ENCODE peak calls at places on chromosome 21, in ten cellular contexts. A is heart right ventricle; D is upper lobe of right lung; J is upper lobe of left lung; L is right lobe of liver; W is CD8-positive, alpha-beta T cell; G is psoas muscle; I is heart left ventricle; H is pancreas; X is lower lobe of right lung. S is an unnamed sample. For H3K36me3, the result is how much of the 10 kb centered on the place peaks cover.

GRCh38 chr21:25370311-25370744 is 237.0 kb downstream of the MRPL39 start:
- ATAC-seq in L (no peak), X (peak), H (peak), W (no peak), J (peak), D (peak), I (no peak), G (no peak), A (no peak), S (no peak)

GRCh38 chr21:31221051-31221450 is 123.0 kb downstream of the TIAM1 start:
- ATAC-seq in I (no peak), W (no peak), X (peak), J (no peak), G (no peak), A (no peak), H (no peak), L (no peak), D (peak), S (no peak)

GRCh38 chr21:31335957-31336738 is 7.9 kb downstream of the TIAM1 start:
- ATAC-seq in H (no peak), G (peak), A (peak), I (peak), J (no peak), X (no peak), D (no peak), W (no peak), L (no peak), S (peak)

GRCh38 chr21:28227881-28228623 is 764.6 kb downstream of the LTN1 start:
- ATAC-seq in X (peak), G (no peak), D (peak), L (no peak), I (no peak), J (no peak), H (no peak), A (no peak), W (no peak), S (peak)

GRCh38 chr21:43191521-43191920 is 22.7 kb downstream of the CRYAA start:
- ATAC-seq in I (no peak), D (no peak), L (no peak), J (no peak), W (no peak), A (no peak), X (no peak), G (no peak), H (no peak), S (no peak)

GRCh38 chr21:41631564-41632461 is 123.9 kb upstream of the TMPRSS2 start:
- ATAC-seq in A (no peak), L (no peak), H (peak), X (peak), I (no peak), J (peak), W (no peak), D (peak), G (no peak), S (no peak)

GRCh38 chr21:41364308-41364707 is 2.5 kb downstream of the MX2 start:
- ATAC-seq in X (no peak), H (no peak), J (no peak), I (no peak), G (no peak), A (no peak), W (no peak), D (no peak), L (no peak), S (no peak)

GRCh38 chr21:22421416-22422190 is 1423.4 kb downstream of the NCAM2 start:
- ATAC-seq in A (no peak), X (no peak), L (no peak), J (no peak), I (no peak), H (no peak), G (no peak), D (no peak), W (peak), S (no peak)

GRCh38 chr21:22154579-22155274 is 1156.5 kb downstream of the NCAM2 start:
- ATAC-seq in I (no peak), L (no peak), J (no peak), W (no peak), X (no peak), H (no peak), A (no peak), D (no peak), G (no peak), S (no peak)

GRCh38 chr21:38468989-38469388 is 29.3 kb downstream of the ERG start:
- ATAC-seq in D (no peak), W (no peak), X (no peak), L (no peak), G (no peak), J (no peak), I (no peak), A (no peak), H (no peak), S (no peak)

GRCh38 chr21:31446206-31446900 is 102.3 kb upstream of the TIAM1 start:
- ATAC-seq in J (no peak), G (no peak), W (peak), H (no peak), A (no peak), X (peak), L (no peak), I (no peak), D (peak), S (no peak)

GRCh38 chr21:41899431-41900202 is 20.5 kb upstream of the PRDM15 start:
- ATAC-seq in J (no peak), I (no peak), W (no peak), X (no peak), D (no peak), A (no peak), H (no peak), G (no peak), L (no peak), S (no peak)

GRCh38 chr21:28018213-28018612 is 974.5 kb downstream of the LTN1 start:
- ATAC-seq in D (no peak), L (no peak), I (peak), J (peak), H (no peak), X (no peak), A (no peak), W (no peak), G (no peak), S (no peak)

GRCh38 chr21:46428987-46429710 is 29.5 kb upstream of the DIP2A start:
- ATAC-seq in W (no peak), J (no peak), H (no peak), L (no peak), X (no peak), A (no peak), D (no peak), G (no peak), I (no peak), S (no peak)
- H3K36me3 ChIP-seq in W (under half), J (half or more), H (under half), L (under half), X (half or more), A (under half), D (under half), G (half or more), I (half or more), S (under half)

DNA sequence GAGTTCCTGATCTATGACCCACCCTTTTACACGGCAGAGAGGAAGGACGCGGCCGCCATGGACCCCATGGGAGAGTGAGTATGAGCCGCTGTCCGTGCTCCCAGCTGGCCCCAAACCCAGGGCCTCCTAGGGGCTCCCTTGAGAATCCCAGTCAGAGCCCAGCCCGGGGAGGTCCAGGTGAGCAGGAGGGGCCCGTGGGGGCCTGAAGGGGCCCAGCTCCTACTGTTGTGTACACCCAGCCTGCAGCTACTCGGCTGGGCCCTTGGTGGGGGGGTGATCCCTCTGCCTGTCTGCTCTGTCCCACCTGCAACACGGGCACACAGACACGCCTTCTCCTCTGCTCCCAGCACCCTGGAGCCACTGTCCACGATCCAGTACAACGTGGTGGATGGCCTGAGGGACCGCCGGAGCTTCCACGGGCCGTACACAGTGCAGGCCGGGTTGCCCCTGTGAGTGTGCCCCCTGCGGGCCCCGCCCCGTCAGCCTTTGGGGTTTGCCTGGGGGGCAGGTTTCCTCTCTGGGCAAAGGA is 28.6 kb upstream of the LRRC3 start:
- ATAC-seq in J (peak), W (no peak), I (no peak), A (no peak), D (no peak), X (peak), G (no peak), H (no peak), L (no peak), S (no peak)
- H3K27ac ChIP-seq in J (no peak), W (no peak), I (no peak), A (no peak), D (no peak), X (no peak), G (no peak), H (no peak), L (no peak), S (no peak)

GRCh38 chr21:33332143-33332542 is 7.4 kb downstream of the IFNAR1 start:
- ATAC-seq in G (no peak), D (no peak), X (no peak), W (no peak), I (no peak), H (no peak), A (no peak), J (no peak), L (no peak), S (no peak)

GRCh38 chr21:33334191-33334590 is 9.4 kb downstream of the IFNAR1 start:
- ATAC-seq in X (no peak), D (no peak), J (no peak), G (no peak), A (no peak), H (no peak), W (no peak), L (no peak), I (no peak), S (no peak)

GRCh38 chr21:33327326-33327725 is 2.6 kb downstream of the IFNAR1 start:
- ATAC-seq in J (no peak), G (no peak), X (no peak), I (no peak), A (no peak), W (no peak), D (no peak), H (no peak), L (no peak), S (no peak)

GRCh38 chr21:33327792-33328433 is 3.1 kb downstream of the IFNAR1 start:
- ATAC-seq in D (no peak), W (no peak), I (no peak), A (no peak), G (no peak), X (no peak), H (no peak), L (no peak), J (no peak), S (no peak)

GRCh38 chr21:33330726-33331125 is 6.0 kb downstream of the IFNAR1 start:
- ATAC-seq in A (peak), G (peak), I (peak), J (peak), D (peak), H (no peak), L (no peak), W (no peak), X (peak), S (no peak)
- TF ChIP-seq CTCF in A (no peak), G (no peak), I (no peak), J (no peak), D (no peak), H (no peak), L (no peak), W (no peak), X (no peak), S (no peak)

GRCh38 chr21:24046816-24047443 is 1560.4 kb downstream of the MRPL39 start:
- ATAC-seq in I (no peak), L (no peak), A (no peak), X (no peak), J (no peak), H (no peak), D (no peak), G (no peak), W (no peak), S (no peak)

GRCh38 chr21:24050233-24050632 is 1557.0 kb downstream of the MRPL39 start:
- ATAC-seq in X (no peak), H (no peak), G (no peak), W (no peak), J (no peak), D (no peak), A (no peak), L (no peak), I (no peak), S (no peak)

GRCh38 chr21:24042687-24043086 is 1564.6 kb downstream of the MRPL39 start:
- ATAC-seq in X (no peak), L (no peak), D (no peak), I (no peak), H (no peak), W (no peak), G (no peak), A (no peak), J (no peak), S (no peak)

GRCh38 chr21:24045373-24045772 is 1561.9 kb downstream of the MRPL39 start:
- ATAC-seq in I (no peak), G (no peak), X (no peak), J (no peak), A (no peak), D (no peak), W (no peak), L (no peak), H (no peak), S (no peak)

GRCh38 chr21:24045775-24046215 is 1561.5 kb downstream of the MRPL39 start:
- ATAC-seq in J (no peak), H (no peak), W (no peak), A (peak), L (peak), X (peak), I (peak), D (peak), G (peak), S (peak)
- H3K36me3 ChIP-seq in J (under half), H (under half), W (under half), A (under half), L (under half), X (under half), I (under half), D (under half), G (under half), S (under half)

GRCh38 chr21:14551741-14552140 is 5.6 kb upstream of the SAMSN1 start:
- ATAC-seq in G (no peak), X (no peak), J (no peak), H (no peak), W (no peak), I (no peak), D (no peak), L (no peak), A (no peak), S (no peak)
- H3K27ac ChIP-seq in G (no peak), X (no peak), J (no peak), H (no peak), W (no peak), I (no peak), D (no peak), L (no peak), A (no peak), S (no peak)

GRCh38 chr21:14536929-14537328 is 9.2 kb downstream of the SAMSN1 start:
- ATAC-seq in L (no peak), G (no peak), A (no peak), D (no peak), J (no peak), X (no peak), W (no peak), I (no peak), H (no peak), S (no peak)
- TF ChIP-seq CTCF in L (no peak), G (no peak), A (no peak), D (no peak), J (no peak), X (no peak), W (no peak), I (no peak), H (no peak), S (no peak)

DNA sequence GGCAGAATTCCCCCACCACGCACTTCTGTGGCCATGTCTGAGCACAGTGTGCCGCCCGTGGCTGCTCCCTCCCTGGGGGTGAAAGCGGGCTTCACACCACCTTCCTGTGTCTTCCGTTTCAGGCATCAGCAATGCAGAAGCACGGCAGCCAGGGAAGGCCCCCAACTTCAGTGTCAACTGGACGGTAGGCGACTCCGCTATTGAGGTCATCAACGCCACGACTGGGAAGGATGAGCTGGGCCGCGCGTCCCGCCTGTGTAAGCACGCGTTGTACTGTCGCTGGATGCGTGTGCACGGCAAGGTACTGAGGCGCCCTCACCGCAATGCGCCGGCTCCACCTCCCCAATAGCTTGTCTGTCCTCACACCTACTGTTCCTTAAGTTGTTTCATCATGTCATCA is 67.0 kb downstream of the POFUT2 start:
- ATAC-seq in G (no peak), L (no peak), X (no peak), W (no peak), A (no peak), H (no peak), J (no peak), I (no peak), D (no peak), S (no peak)
- H3K36me3 ChIP-seq in G (under half), L (under half), X (under half), W (under half), A (under half), H (under half), J (under half), I (under half), D (under half), S (half or more)

GRCh38 chr21:15005391-15005790 is 59.4 kb downstream of the NRIP1 start:
- ATAC-seq in H (no peak), L (peak), G (no peak), W (peak), A (peak), I (no peak), J (no peak), D (no peak), X (no peak), S (no peak)
- H3K27ac ChIP-seq in H (no peak), L (no peak), G (peak), W (peak), A (peak), I (peak), J (no peak), D (no peak), X (no peak), S (peak)

DNA sequence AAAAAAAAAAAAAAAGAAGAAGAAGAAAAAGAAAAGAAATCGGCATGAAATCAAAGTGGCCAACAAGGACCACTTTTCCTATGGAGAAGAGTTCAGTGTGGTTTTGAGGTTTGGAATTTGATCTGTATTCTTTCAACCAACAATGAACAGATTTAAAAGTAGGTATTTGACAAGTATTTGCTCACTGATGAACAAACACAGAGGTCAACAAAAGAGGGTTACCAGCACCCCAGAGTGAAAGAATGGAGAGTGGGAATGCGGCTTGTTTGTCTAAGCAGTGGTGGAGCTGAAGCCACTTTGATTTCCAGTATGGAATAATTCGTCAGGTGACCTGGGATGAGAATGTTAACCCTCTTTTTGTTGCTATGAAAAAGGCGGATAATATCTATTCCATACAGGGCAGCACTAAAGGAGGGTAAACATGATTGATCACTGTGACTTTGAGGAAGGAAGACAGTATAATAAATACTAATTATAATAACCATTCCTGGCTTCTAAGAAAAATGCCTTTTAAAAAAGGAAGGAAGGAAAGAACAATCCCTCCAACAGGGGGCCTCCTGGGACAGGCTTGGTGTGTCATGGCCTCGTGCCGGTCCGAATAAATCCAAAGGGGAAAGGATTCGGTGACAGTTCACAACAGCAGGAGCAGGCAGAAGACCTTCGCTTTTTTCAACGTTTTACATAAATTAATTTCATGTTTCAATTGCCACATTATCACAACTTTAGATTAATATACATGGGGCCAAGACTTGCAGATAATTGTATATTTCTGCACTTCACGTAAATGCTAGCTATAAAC is 37.2 kb upstream of the SIM2 start:
- ATAC-seq in J (no peak), D (peak), W (no peak), L (peak), X (no peak), H (no peak), I (no peak), A (peak), G (peak), S (no peak)
- TF ChIP-seq CTCF in J (peak), D (peak), W (no peak), L (peak), X (peak), H (no peak), I (peak), A (peak), G (peak), S (peak)